ENCODE peak calls at places on chromosomes 1 and 21, in nine cellular contexts. One of them, this sample, is unnamed.
A peak's percentile ranks its signal among the peaks of the same experiment; 100 is the strongest.

GRCh38 chr1:83318361-83318760 is 680.6 kb downstream of the TTLL7 start:
- DNase-seq in A549: no peak
- DNase-seq in mammary epithelial cell: no peak
- DNase-seq in HCT116: no peak
- DNase-seq in H9: no peak
- DNase-seq in ovary: no peak
- DNase-seq in kidney: no peak
- DNase-seq in uterus: no peak
- DNase-seq in endodermal cell: no peak
- DNase-seq in this sample: no peak

GRCh38 chr1:234613992-234614584 is 4.1 kb upstream of the IRF2BP2 start:
- DNase-seq in A549: no peak
- DNase-seq in mammary epithelial cell: no peak
- DNase-seq in HCT116: no peak
- DNase-seq in H9: no peak
- DNase-seq in ovary: no peak
- DNase-seq in kidney: no peak
- DNase-seq in uterus: no peak
- DNase-seq in endodermal cell: no peak
- DNase-seq in this sample: no peak

GRCh38 chr1:180157576-180158057 is 2.9 kb downstream of the QSOX1 start:
- DNase-seq in A549: no peak
- DNase-seq in mammary epithelial cell: no peak
- DNase-seq in HCT116: no peak
- DNase-seq in H9: no peak
- DNase-seq in ovary: no peak
- DNase-seq in kidney: no peak
- DNase-seq in uterus: no peak
- DNase-seq in endodermal cell: no peak
- DNase-seq in this sample: no peak

GRCh38 chr1:94590203-94591137 is 48.9 kb upstream of the F3 start:
- DNase-seq in A549: no peak
- DNase-seq in mammary epithelial cell: no peak
- DNase-seq in HCT116: no peak
- DNase-seq in H9: no peak
- DNase-seq in ovary: peak; percentile 54
- DNase-seq in kidney: no peak
- DNase-seq in uterus: peak; percentile 43
- DNase-seq in endodermal cell: no peak
- DNase-seq in this sample: no peak

GRCh38 chr1:229894535-229894934 is 172.5 kb upstream of the GALNT2 start:
- DNase-seq in A549: no peak
- DNase-seq in mammary epithelial cell: peak; percentile 49
- DNase-seq in HCT116: no peak
- DNase-seq in H9: no peak
- DNase-seq in ovary: no peak
- DNase-seq in kidney: no peak
- DNase-seq in uterus: no peak
- DNase-seq in endodermal cell: no peak
- DNase-seq in this sample: no peak

GRCh38 chr1:26252718-26253117 is 18.7 kb downstream of the CEP85 start:
- DNase-seq in A549: no peak
- DNase-seq in mammary epithelial cell: no peak
- DNase-seq in HCT116: no peak
- DNase-seq in H9: no peak
- DNase-seq in ovary: no peak
- DNase-seq in kidney: no peak
- DNase-seq in uterus: no peak
- DNase-seq in endodermal cell: no peak
- DNase-seq in this sample: no peak

GRCh38 chr1:91757760-91758545 is 128.0 kb downstream of the TGFBR3 start:
- DNase-seq in A549: no peak
- DNase-seq in mammary epithelial cell: no peak
- DNase-seq in HCT116: no peak
- DNase-seq in H9: no peak
- DNase-seq in ovary: no peak
- DNase-seq in kidney: no peak
- DNase-seq in uterus: no peak
- DNase-seq in endodermal cell: no peak
- DNase-seq in this sample: no peak

GRCh38 chr1:2135425-2135824 is 59.1 kb downstream of the FAAP20 start:
- DNase-seq in A549: no peak
- DNase-seq in mammary epithelial cell: peak; percentile 92
- DNase-seq in HCT116: no peak
- DNase-seq in H9: no peak
- DNase-seq in ovary: peak; percentile 78
- DNase-seq in kidney: peak; percentile 86
- DNase-seq in uterus: peak; percentile 60
- DNase-seq in endodermal cell: no peak
- DNase-seq in this sample: no peak

GRCh38 chr1:57204942-57205787 is 218.7 kb downstream of the DAB1 start:
- DNase-seq in A549: no peak
- DNase-seq in mammary epithelial cell: no peak
- DNase-seq in HCT116: no peak
- DNase-seq in H9: no peak
- DNase-seq in ovary: no peak
- DNase-seq in kidney: no peak
- DNase-seq in uterus: no peak
- DNase-seq in endodermal cell: peak; percentile 60
- DNase-seq in this sample: no peak

GRCh38 chr1:113662097-113662496 is 97.2 kb downstream of the PHTF1 start:
- DNase-seq in A549: no peak
- DNase-seq in mammary epithelial cell: no peak
- DNase-seq in HCT116: no peak
- DNase-seq in H9: no peak
- DNase-seq in ovary: no peak
- DNase-seq in kidney: no peak
- DNase-seq in uterus: no peak
- DNase-seq in endodermal cell: no peak
- DNase-seq in this sample: no peak

GRCh38 chr1:198936371-198937083 is 297.7 kb downstream of the PTPRC start:
- DNase-seq in A549: no peak
- DNase-seq in mammary epithelial cell: no peak
- DNase-seq in HCT116: no peak
- DNase-seq in H9: no peak
- DNase-seq in ovary: no peak
- DNase-seq in kidney: no peak
- DNase-seq in uterus: no peak
- DNase-seq in endodermal cell: no peak
- DNase-seq in this sample: no peak

GRCh38 chr1:178931843-178932551 is 61.1 kb upstream of the ANGPTL1 start:
- DNase-seq in A549: no peak
- DNase-seq in mammary epithelial cell: no peak
- DNase-seq in HCT116: no peak
- DNase-seq in H9: no peak
- DNase-seq in ovary: peak; percentile 95
- DNase-seq in kidney: peak; percentile 93
- DNase-seq in uterus: peak; percentile 85
- DNase-seq in endodermal cell: no peak
- DNase-seq in this sample: no peak

GRCh38 chr1:10615932-10616671 is 141.4 kb downstream of the PEX14 start:
- DNase-seq in A549: no peak
- DNase-seq in mammary epithelial cell: no peak
- DNase-seq in HCT116: no peak
- DNase-seq in H9: peak; percentile 25
- DNase-seq in ovary: no peak
- DNase-seq in kidney: peak; percentile 65
- DNase-seq in uterus: peak; percentile 10
- DNase-seq in endodermal cell: peak; percentile 47
- DNase-seq in this sample: no peak

DNA sequence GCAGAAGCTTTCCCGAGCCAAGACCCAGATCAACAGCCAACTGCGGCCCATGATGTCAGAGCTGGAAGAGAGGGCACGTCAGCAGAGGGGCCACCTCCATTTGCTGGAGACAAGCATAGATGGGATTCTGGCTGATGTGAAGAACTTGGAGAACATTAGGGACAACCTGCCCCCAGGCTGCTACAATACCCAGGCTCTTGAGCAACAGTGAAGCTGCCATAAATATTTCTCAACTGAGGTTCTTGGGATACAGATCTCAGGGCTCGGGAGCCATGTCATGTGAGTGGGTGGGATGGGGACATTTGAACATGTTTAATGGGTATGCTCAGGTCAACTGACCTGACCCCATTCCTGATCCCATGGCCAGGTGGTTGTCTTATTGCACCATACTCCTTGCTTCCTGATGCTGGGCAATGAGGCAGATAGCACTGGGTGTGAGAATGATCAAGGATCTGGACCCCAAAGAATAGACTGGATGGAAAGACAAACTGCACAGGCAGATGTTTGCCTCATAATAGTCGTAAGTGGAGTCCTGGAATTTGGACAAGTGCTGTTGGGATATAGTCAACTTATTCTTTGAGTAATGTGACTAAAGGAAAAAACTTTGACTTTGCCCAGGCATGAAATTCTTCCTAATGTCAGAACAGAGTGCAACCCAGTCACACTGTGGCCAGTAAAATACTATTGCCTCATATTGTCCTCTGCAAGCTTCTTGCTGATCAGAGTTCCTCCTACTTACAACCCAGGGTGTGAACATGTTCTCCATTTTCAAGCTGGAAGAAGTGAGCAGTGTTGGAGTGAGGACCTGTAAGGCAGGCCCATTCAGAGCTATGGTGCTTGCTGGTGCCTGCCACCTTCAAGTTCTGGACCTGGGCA is 57.4 kb downstream of the LAMC2 start:
- DNase-seq in A549: no peak
- DNase-seq in mammary epithelial cell: no peak
- DNase-seq in HCT116: no peak
- DNase-seq in H9: no peak
- DNase-seq in ovary: peak; percentile 53
- DNase-seq in kidney: no peak
- DNase-seq in uterus: peak; percentile 77
- DNase-seq in endodermal cell: no peak
- DNase-seq in this sample: peak; percentile 76
- H3K4me1 ChIP-seq in A549: no peaks in the 10 kb centered on the region
- H3K4me1 ChIP-seq in mammary epithelial cell: peaks cover 11% of the 10 kb centered on the region
- H3K4me1 ChIP-seq in HCT116: no peaks in the 10 kb centered on the region
- H3K4me1 ChIP-seq in H9: no peaks in the 10 kb centered on the region
- H3K4me1 ChIP-seq in ovary: peaks cover 7% of the 10 kb centered on the region
- H3K4me1 ChIP-seq in kidney: peaks cover 6% of the 10 kb centered on the region
- H3K4me1 ChIP-seq in uterus: no peaks in the 10 kb centered on the region
- H3K4me1 ChIP-seq in endodermal cell: no peaks in the 10 kb centered on the region
- H3K4me1 ChIP-seq in this sample: no peaks in the 10 kb centered on the region

GRCh38 chr1:53687426-53687825 is 51.5 kb downstream of the GLIS1 start:
- DNase-seq in A549: no peak
- DNase-seq in mammary epithelial cell: no peak
- DNase-seq in HCT116: no peak
- DNase-seq in H9: no peak
- DNase-seq in ovary: no peak
- DNase-seq in kidney: no peak
- DNase-seq in uterus: no peak
- DNase-seq in endodermal cell: no peak
- DNase-seq in this sample: no peak

GRCh38 chr1:53687886-53688285 is 51.1 kb downstream of the GLIS1 start:
- DNase-seq in A549: no peak
- DNase-seq in mammary epithelial cell: no peak
- DNase-seq in HCT116: no peak
- DNase-seq in H9: no peak
- DNase-seq in ovary: no peak
- DNase-seq in kidney: no peak
- DNase-seq in uterus: no peak
- DNase-seq in endodermal cell: peak; percentile 66
- DNase-seq in this sample: no peak

GRCh38 chr1:53689223-53689622 is 49.7 kb downstream of the GLIS1 start:
- DNase-seq in A549: no peak
- DNase-seq in mammary epithelial cell: no peak
- DNase-seq in HCT116: no peak
- DNase-seq in H9: no peak
- DNase-seq in ovary: no peak
- DNase-seq in kidney: no peak
- DNase-seq in uterus: no peak
- DNase-seq in endodermal cell: no peak
- DNase-seq in this sample: no peak

GRCh38 chr1:53689736-53690401 is 49.1 kb downstream of the GLIS1 start:
- DNase-seq in A549: no peak
- DNase-seq in mammary epithelial cell: no peak
- DNase-seq in HCT116: no peak
- DNase-seq in H9: no peak
- DNase-seq in ovary: no peak
- DNase-seq in kidney: no peak
- DNase-seq in uterus: no peak
- DNase-seq in endodermal cell: no peak
- DNase-seq in this sample: no peak

DNA sequence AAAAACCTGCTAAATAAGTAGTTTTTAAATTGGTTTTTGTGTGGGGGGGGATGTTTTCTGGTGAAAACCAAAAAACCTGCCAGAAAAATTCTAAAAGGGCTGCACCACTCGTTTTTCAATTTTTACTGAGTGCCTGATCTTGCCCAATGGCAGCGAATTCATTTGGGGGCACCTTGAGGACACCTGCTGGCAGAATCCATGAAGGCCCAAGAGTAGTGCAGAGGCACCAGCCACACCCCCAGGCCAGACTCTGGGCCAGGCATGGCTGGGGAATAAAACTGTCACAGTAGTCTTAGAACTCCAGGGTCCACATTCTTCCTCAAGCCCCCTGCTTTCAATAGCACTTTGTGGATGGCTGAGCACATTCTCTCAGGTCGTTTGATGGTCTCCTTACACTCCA is 50.3 kb downstream of the GLIS1 start:
- DNase-seq in A549: peak; percentile 7
- DNase-seq in mammary epithelial cell: no peak
- DNase-seq in HCT116: no peak
- DNase-seq in H9: no peak
- DNase-seq in ovary: no peak
- DNase-seq in kidney: no peak
- DNase-seq in uterus: no peak
- DNase-seq in endodermal cell: no peak
- DNase-seq in this sample: no peak
- TF ChIP-seq CTCF in A549: no peak
- TF ChIP-seq CTCF in mammary epithelial cell: peak; percentile 16
- TF ChIP-seq CTCF in HCT116: peak; percentile 47
- TF ChIP-seq CTCF in H9: no peak
- TF ChIP-seq CTCF in ovary: no peak
- TF ChIP-seq CTCF in kidney: no peak
- TF ChIP-seq CTCF in uterus: no peak
- TF ChIP-seq CTCF in endodermal cell: peak; percentile 33
- TF ChIP-seq CTCF in this sample: no peak

GRCh38 chr1:31669433-31669785 is 24.7 kb upstream of the PEF1 start:
- DNase-seq in A549: no peak
- DNase-seq in mammary epithelial cell: no peak
- DNase-seq in HCT116: no peak
- DNase-seq in H9: no peak
- DNase-seq in ovary: no peak
- DNase-seq in kidney: no peak
- DNase-seq in uterus: no peak
- DNase-seq in endodermal cell: no peak
- DNase-seq in this sample: no peak
- H3K4me1 ChIP-seq in A549: peaks cover 43% of the 10 kb centered on the region
- H3K4me1 ChIP-seq in mammary epithelial cell: peaks cover 43% of the 10 kb centered on the region
- H3K4me1 ChIP-seq in HCT116: peaks cover 29% of the 10 kb centered on the region
- H3K4me1 ChIP-seq in H9: no peaks in the 10 kb centered on the region
- H3K4me1 ChIP-seq in ovary: peaks cover 18% of the 10 kb centered on the region
- H3K4me1 ChIP-seq in kidney: peaks cover 4% of the 10 kb centered on the region
- H3K4me1 ChIP-seq in uterus: peaks cover 20% of the 10 kb centered on the region
- H3K4me1 ChIP-seq in endodermal cell: peaks cover 2% of the 10 kb centered on the region
- H3K4me1 ChIP-seq in this sample: peaks cover 4% of the 10 kb centered on the region

DNA sequence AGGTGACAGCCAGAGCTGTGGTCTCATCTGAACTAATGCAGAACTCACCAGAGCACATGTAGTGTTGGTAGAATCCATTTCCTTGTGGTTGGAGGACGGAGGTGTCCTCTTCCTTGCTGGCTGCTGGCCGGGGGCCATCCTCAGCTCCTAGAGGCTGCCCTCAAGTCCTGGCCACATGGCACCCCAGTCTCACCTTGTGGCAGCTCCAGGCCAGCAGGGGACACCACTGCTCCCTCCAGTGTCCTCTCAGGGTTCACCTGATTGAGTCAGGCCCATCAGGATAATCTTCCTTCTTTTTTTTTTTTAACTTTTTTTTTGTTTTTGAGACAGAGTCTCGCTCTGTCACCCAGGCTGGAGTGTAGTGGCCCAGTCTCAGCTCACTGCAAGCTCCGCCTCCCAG is 2.9 kb downstream of the KCNE1 start:
- DNase-seq in A549: no peak
- DNase-seq in mammary epithelial cell: no peak
- DNase-seq in HCT116: no peak
- DNase-seq in H9: no peak
- DNase-seq in ovary: no peak
- DNase-seq in kidney: no peak
- DNase-seq in uterus: no peak
- DNase-seq in endodermal cell: no peak
- DNase-seq in this sample: no peak
- TF ChIP-seq CTCF in A549: no peak
- TF ChIP-seq CTCF in mammary epithelial cell: peak; percentile 39
- TF ChIP-seq CTCF in HCT116: peak; percentile 15
- TF ChIP-seq CTCF in H9: peak; percentile 38
- TF ChIP-seq CTCF in ovary: no peak
- TF ChIP-seq CTCF in kidney: no peak
- TF ChIP-seq CTCF in uterus: no peak
- TF ChIP-seq CTCF in endodermal cell: peak; percentile 56
- TF ChIP-seq CTCF in this sample: peak; percentile 20

This sample was measured in ascending aorta.